ENCODE peak calls at places on chromosomes 2 and 18, in eight cellular contexts. Q is suprapubic skin; B is upper lobe of right lung; V is CD8-positive, alpha-beta T cell; G is IMR-90; Z is adrenal gland; R is vagina; C is K562. H is an unnamed sample.
A peak's percentile ranks its signal among the peaks of the same experiment; 100 is the strongest.

GRCh38 chr2:56102866-56103265 is 80.9 kb upstream of the CCDC85A start:
- DNase-seq in V (no peak), B (no peak), C (no peak), Q (no peak), Z (no peak), R (no peak), G (peak; percentile 6), H (peak; percentile 44)

GRCh38 chr2:162342841-162343240 is 1.1 kb upstream of the GCA start:
- DNase-seq in Q (no peak), G (no peak), B (no peak), R (no peak), C (no peak), Z (no peak), V (no peak), H (no peak)

GRCh38 chr2:37324536-37324785 is 172 bp downstream of the PRKD3 start:
- DNase-seq in Z (peak; percentile 84), R (no peak), B (peak; percentile 92), G (peak; percentile 74), V (no peak), C (no peak), Q (no peak), H (no peak)

GRCh38 chr2:85999131-85999831 is 106.4 kb downstream of the POLR1A start:
- DNase-seq in Z (no peak), Q (peak; percentile 46), C (no peak), B (no peak), R (no peak), G (peak; percentile 49), V (peak; percentile 69), H (no peak)

GRCh38 chr18:55968550-55968949 is 380.6 kb upstream of the TCF4 start:
- DNase-seq in Z (no peak), R (no peak), B (no peak), Q (no peak), G (peak; percentile 28), V (no peak), C (no peak), H (peak; percentile 67)

GRCh38 chr18:58417752-58418151 is 211.1 kb downstream of the ALPK2 start:
- DNase-seq in Z (no peak), Q (no peak), B (no peak), C (no peak), G (peak; percentile 59), R (no peak), V (no peak), H (peak; percentile 68)

GRCh38 chr18:27604583-27604982 is 419.5 kb upstream of the CHST9 start:
- DNase-seq in R (no peak), Q (no peak), G (peak; percentile 21), Z (no peak), B (no peak), C (no peak), V (no peak), H (no peak)

GRCh38 chr18:9788140-9788539 is 80.0 kb downstream of the RAB31 start:
- DNase-seq in C (no peak), Z (no peak), V (no peak), G (no peak), Q (no peak), B (no peak), R (no peak), H (no peak)

GRCh38 chr2:45210466-45211195 is 201.4 kb upstream of the SIX2 start:
- DNase-seq in R (no peak), C (no peak), B (no peak), V (no peak), Q (no peak), Z (no peak), G (peak; percentile 60), H (peak; percentile 20)

GRCh38 chr2:152099655-152100050 is 809 bp upstream of the CACNB4 start:
- DNase-seq in R (no peak), V (no peak), Z (no peak), C (no peak), G (no peak), Q (no peak), B (no peak), H (no peak)

GRCh38 chr2:152542344-152542994 is 174.8 kb downstream of the PRPF40A start:
- DNase-seq in V (no peak), Q (no peak), Z (no peak), R (no peak), G (no peak), C (no peak), B (no peak), H (no peak)

GRCh38 chr2:43228341-43228751 is 1.9 kb upstream of the ZFP36L2 start:
- DNase-seq in C (peak; percentile 47), Z (no peak), G (no peak), B (no peak), R (peak; percentile 92), V (no peak), Q (no peak), H (no peak)

DNA sequence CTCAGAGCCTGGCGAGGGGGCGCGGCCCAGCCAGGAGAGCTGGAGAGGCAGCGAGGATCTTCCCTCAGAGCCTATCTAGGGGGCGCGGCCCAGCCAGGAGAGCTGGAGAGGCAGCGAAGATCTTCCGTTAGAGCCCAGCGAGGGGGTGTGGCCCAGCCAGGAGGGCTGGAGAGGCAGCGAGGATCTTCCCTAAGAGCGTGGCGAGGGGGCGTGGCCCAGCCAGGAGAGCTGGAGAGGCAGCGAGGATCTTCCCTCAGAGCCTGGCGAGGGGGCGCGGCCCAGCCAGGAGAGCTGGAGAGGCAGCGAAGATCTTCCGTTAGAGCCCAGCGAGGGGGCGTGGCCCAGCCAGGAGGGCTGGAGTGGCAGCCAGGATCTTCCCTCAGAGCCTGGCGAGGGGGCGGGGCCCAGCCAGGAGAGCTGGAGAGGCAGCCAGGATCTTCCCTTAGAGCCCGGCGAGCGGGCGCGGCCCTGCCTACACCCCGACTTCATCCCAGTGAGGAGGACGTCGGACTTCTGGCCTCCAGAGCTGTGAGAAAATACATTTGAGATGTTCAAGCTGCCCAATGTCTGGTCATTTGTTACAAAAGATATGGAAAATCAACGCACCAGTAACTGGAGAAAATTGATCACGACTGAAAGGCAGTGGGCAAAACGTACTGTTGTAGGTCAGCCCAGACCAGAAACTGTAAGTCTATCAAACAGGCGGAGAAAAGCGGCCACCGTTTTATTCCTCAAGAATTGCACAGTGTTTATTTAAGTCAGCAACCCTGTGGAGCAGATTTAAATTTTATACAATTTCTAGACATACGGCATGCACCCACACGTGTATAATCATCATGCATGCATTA is 63.5 kb upstream of the TMEM18 start:
- DNase-seq in Z (peak; percentile 95), R (peak; percentile 92), V (no peak), G (peak; percentile 92), C (peak; percentile 83), B (peak; percentile 81), Q (peak; percentile 91), H (peak; percentile 92)
- TF ChIP-seq CTCF in Z (no peak), R (no peak), V (no peak), G (no peak), C (no peak), B (no peak), Q (no peak), H (no peak)

GRCh38 chr2:210230518-210230917 is 5.3 kb upstream of the ACADL start:
- DNase-seq in B (no peak), C (no peak), Z (no peak), V (no peak), Q (no peak), R (no peak), G (no peak), H (no peak)
- H3K4me1 ChIP-seq in B (no peaks in the 10 kb centered on the region), C (no peaks in the 10 kb centered on the region), Z (no peaks in the 10 kb centered on the region), V (no peaks in the 10 kb centered on the region), Q (peaks cover 3% of the 10 kb centered on the region), R (peaks cover 6% of the 10 kb centered on the region), G (no peaks in the 10 kb centered on the region), H (peaks cover 7% of the 10 kb centered on the region)

GRCh38 chr2:241804326-241805276 is 4.4 kb upstream of the NEU4 start:
- DNase-seq in V (no peak), C (peak; percentile 45), Q (peak; percentile 60), Z (peak; percentile 45), R (peak; percentile 81), G (no peak), B (peak; percentile 61), H (no peak)
- TF ChIP-seq CTCF in V (no peak), C (no peak), Q (no peak), Z (no peak), R (no peak), G (no peak), B (no peak), H (no peak)

GRCh38 chr18:13376298-13376840 is 157.8 kb downstream of the LDLRAD4 start:
- DNase-seq in Z (no peak), C (no peak), G (no peak), Q (no peak), B (no peak), R (peak; percentile 84), V (peak; percentile 62), H (no peak)
- H3K4me1 ChIP-seq in Z (peaks cover 37% of the 10 kb centered on the region), C (no peaks in the 10 kb centered on the region), G (no peaks in the 10 kb centered on the region), Q (peaks cover 46% of the 10 kb centered on the region), B (peaks cover 11% of the 10 kb centered on the region), R (peaks cover 36% of the 10 kb centered on the region), V (peaks cover 83% of the 10 kb centered on the region), H (peaks cover 7% of the 10 kb centered on the region)

GRCh38 chr2:98188351-98189046 is 101.5 kb downstream of the VWA3B start:
- DNase-seq in C (no peak), R (no peak), V (no peak), G (no peak), B (no peak), Z (no peak), Q (no peak), H (peak; percentile 91)
- TF ChIP-seq CTCF in C (no peak), R (no peak), V (no peak), G (no peak), B (no peak), Z (no peak), Q (no peak), H (peak; percentile 55)

GRCh38 chr2:9809448-9810088 is 33.7 kb upstream of the TAF1B start:
- DNase-seq in V (no peak), G (no peak), B (no peak), R (no peak), C (no peak), Q (peak; percentile 75), Z (no peak), H (no peak)
- H3K4me1 ChIP-seq in V (peaks cover 4% of the 10 kb centered on the region), G (peaks cover 14% of the 10 kb centered on the region), B (peaks cover 11% of the 10 kb centered on the region), R (peaks cover 18% of the 10 kb centered on the region), C (peaks cover 8% of the 10 kb centered on the region), Q (peaks cover 67% of the 10 kb centered on the region), Z (no peaks in the 10 kb centered on the region), H (peaks cover 17% of the 10 kb centered on the region)

DNA sequence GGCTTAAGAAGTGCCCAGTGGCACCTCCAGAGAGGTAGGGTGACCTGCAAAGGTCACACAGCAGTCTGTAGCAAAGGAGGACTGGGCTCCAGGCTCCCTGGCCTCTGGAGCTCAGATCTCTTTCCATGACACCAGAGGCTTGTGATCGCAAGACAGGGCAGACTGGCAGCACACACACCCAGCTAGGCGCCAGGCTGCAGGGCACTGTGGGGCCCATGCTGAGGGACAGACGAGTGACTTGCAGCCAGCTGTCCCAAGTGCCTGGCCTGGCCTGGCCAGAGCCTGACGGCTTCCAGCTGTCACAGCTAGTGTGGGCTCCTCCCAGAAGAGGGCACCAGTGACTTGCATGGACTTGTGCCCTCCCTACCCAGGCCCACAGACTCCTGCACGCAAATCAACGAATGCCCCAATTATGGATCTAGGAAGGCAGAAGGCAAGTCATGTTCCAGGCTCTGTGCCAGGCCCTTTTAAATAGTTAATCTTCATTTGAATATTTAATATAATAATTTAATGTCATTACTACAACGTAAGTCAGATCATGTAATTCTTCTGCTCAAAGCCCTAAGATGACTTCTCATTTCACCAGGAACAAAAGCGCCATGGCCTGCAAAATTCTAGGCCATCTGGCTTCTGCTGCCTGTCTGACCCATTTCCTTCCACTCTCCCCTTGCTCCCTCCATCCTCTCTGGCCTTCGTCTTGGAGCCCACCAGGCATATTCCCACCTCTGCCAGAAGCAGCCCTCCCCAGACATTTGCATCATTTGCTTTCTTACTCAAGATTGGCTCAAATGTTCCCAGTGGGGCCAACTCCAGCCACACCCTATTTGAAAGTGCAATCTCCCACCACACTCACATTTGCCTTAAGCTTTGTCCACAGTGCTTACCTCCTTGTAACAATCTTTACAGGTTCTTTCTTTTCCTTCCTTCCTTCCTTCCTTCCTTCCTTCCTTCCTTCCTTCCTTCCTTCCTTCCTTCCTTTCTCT is 3.7 kb upstream of the SPEG start:
- DNase-seq in R (no peak), C (no peak), B (peak; percentile 34), G (peak; percentile 55), Q (no peak), Z (no peak), V (no peak), H (peak; percentile 41)
- TF ChIP-seq CTCF in R (no peak), C (no peak), B (no peak), G (peak; percentile 53), Q (no peak), Z (no peak), V (peak; percentile 24), H (peak; percentile 24)